ENCODE peak calls at places on chromosomes 6 and 20, in nine cellular contexts. R is tibial artery; I is CD8-positive, alpha-beta T cell; U is body of pancreas; W is fibroblast of lung; E is left lung; D is dorsolateral prefrontal cortex; C is iPS DF 6.9; T is psoas muscle. N is an unnamed sample.

GRCh38 chr6:52937908-52938307 is 28.4 kb upstream of the GSTA3 start:
- DNase-seq in W (peak), D (no peak), I (no peak), E (no peak), C (no peak), U (no peak), T (no peak), R (no peak), N (no peak)

GRCh38 chr20:32444474-32445220 is 86.5 kb downstream of the ASXL1 start:
- DNase-seq in C (no peak), D (no peak), I (no peak), U (no peak), E (no peak), W (no peak), R (no peak), T (no peak), N (no peak)

GRCh38 chr6:10586302-10586701 is 65.2 kb downstream of the GCNT2 start:
- DNase-seq in U (no peak), I (no peak), R (no peak), C (no peak), W (peak), E (no peak), D (no peak), T (no peak), N (no peak)

GRCh38 chr6:141618180-141618581 is 514.5 kb upstream of the GJE1 start:
- DNase-seq in T (no peak), U (no peak), D (no peak), W (no peak), R (no peak), I (no peak), C (no peak), E (no peak), N (no peak)

GRCh38 chr6:126803769-126804168 is 314.7 kb upstream of the RSPO3 start:
- DNase-seq in T (no peak), C (no peak), I (no peak), W (no peak), R (no peak), U (no peak), D (no peak), E (no peak), N (no peak)

GRCh38 chr6:143872211-143872610 is 7.9 kb downstream of the ZC2HC1B start:
- DNase-seq in C (no peak), R (no peak), I (no peak), E (no peak), D (no peak), W (no peak), T (no peak), U (no peak), N (no peak)

GRCh38 chr6:96832780-96833179 is 4.5 kb downstream of the GPR63 start:
- DNase-seq in D (no peak), R (no peak), E (no peak), T (no peak), I (no peak), U (no peak), C (no peak), W (no peak), N (no peak)

GRCh38 chr20:50982372-50982771 is 23.8 kb downstream of the MOCS3 start:
- DNase-seq in C (no peak), E (no peak), W (peak), T (no peak), D (no peak), U (no peak), R (no peak), I (no peak), N (no peak)

GRCh38 chr6:143400258-143401059 is 50.0 kb downstream of the ADAT2 start:
- DNase-seq in T (no peak), D (no peak), C (no peak), I (no peak), W (peak), E (peak), U (no peak), R (peak), N (no peak)

GRCh38 chr6:148069256-148069655 is 273.4 kb upstream of the SASH1 start:
- DNase-seq in C (no peak), W (peak), I (no peak), E (no peak), T (no peak), D (no peak), U (no peak), R (no peak), N (no peak)

GRCh38 chr20:48003021-48003420 is 217.7 kb upstream of the SULF2 start:
- DNase-seq in I (no peak), T (no peak), W (no peak), U (no peak), D (no peak), R (no peak), E (no peak), C (no peak), N (no peak)

GRCh38 chr6:37551867-37552266 is 52.2 kb upstream of the CCDC167 start:
- DNase-seq in R (no peak), C (no peak), E (no peak), I (no peak), T (no peak), U (no peak), W (no peak), D (no peak), N (no peak)

GRCh38 chr6:36128793-36129192 is 1.5 kb upstream of the MAPK13 start:
- DNase-seq in U (no peak), I (no peak), T (no peak), C (no peak), D (no peak), E (no peak), W (no peak), R (peak), N (no peak)

GRCh38 chr6:15628499-15629131 is 34.2 kb downstream of the DTNBP1 start:
- DNase-seq in D (no peak), W (peak), E (no peak), I (no peak), U (no peak), R (no peak), C (no peak), T (no peak), N (no peak)

GRCh38 chr6:169292340-169293124 is 38.9 kb upstream of the THBS2 start:
- DNase-seq in W (peak), C (no peak), D (no peak), I (no peak), T (peak), E (no peak), U (no peak), R (no peak), N (no peak)

GRCh38 chr6:9717568-9717967 is 697.3 kb downstream of the TFAP2A start:
- DNase-seq in W (no peak), I (no peak), C (no peak), T (no peak), E (no peak), D (no peak), R (no peak), U (no peak), N (no peak)

GRCh38 chr6:149938571-149939462 is 3.0 kb upstream of the ULBP2 start:
- DNase-seq in R (peak), U (no peak), W (peak), I (no peak), E (no peak), D (no peak), T (no peak), C (no peak), N (no peak)

GRCh38 chr20:2606507-2607006 is 45.9 kb upstream of the NOP56 start:
- DNase-seq in C (no peak), D (no peak), R (no peak), T (no peak), I (no peak), E (no peak), W (no peak), U (no peak), N (no peak)

GRCh38 chr6:33279971-33280511 is 3.1 kb downstream of the B3GALT4 start:
- DNase-seq in C (no peak), D (no peak), W (peak), E (no peak), T (no peak), R (no peak), I (no peak), U (no peak), N (no peak)

GRCh38 chr20:53547664-53548239 is 45.9 kb downstream of the ZNF217 start:
- DNase-seq in R (no peak), D (no peak), C (peak), E (no peak), T (no peak), U (peak), W (peak), I (no peak), N (peak)

GRCh38 chr6:156988276-156989158 is 211.3 kb downstream of the ARID1B start:
- DNase-seq in R (no peak), U (no peak), T (no peak), I (no peak), W (peak), E (no peak), C (no peak), D (no peak), N (peak)

GRCh38 chr6:5517781-5518180 is 256.5 kb downstream of the FARS2 start:
- DNase-seq in T (no peak), E (no peak), R (no peak), U (no peak), W (no peak), I (no peak), D (no peak), C (no peak), N (no peak)

GRCh38 chr6:41650120-41650519 is 11.9 kb downstream of the MDFI start:
- DNase-seq in W (no peak), E (no peak), I (no peak), C (no peak), R (peak), D (no peak), U (no peak), T (no peak), N (no peak)

GRCh38 chr6:1624071-1624847 is 14.5 kb downstream of the FOXC1 start:
- DNase-seq in W (no peak), D (no peak), I (no peak), R (peak), T (peak), E (peak), U (no peak), C (no peak), N (no peak)

GRCh38 chr20:35144694-35145093 is 2.4 kb downstream of the EDEM2 start:
- DNase-seq in I (no peak), T (no peak), C (no peak), U (no peak), E (no peak), W (no peak), R (no peak), D (no peak), N (no peak)

GRCh38 chr6:30685157-30685976 is 1.1 kb downstream of the PPP1R18 start:
- DNase-seq in D (no peak), I (no peak), T (no peak), E (no peak), W (no peak), C (no peak), R (peak), U (no peak), N (no peak)

GRCh38 chr20:3687655-3688054 is 5.8 kb upstream of the ADAM33 start:
- DNase-seq in U (no peak), D (no peak), W (peak), I (no peak), R (no peak), T (no peak), C (no peak), E (no peak), N (no peak)

GRCh38 chr6:157381631-157382621 is 936 bp downstream of the ZDHHC14 start:
- DNase-seq in D (peak), E (peak), I (no peak), R (peak), C (no peak), W (peak), T (peak), U (peak), N (no peak)

GRCh38 chr6:167426620-167427019 is 101.7 kb downstream of the TTLL2 start:
- DNase-seq in E (no peak), I (no peak), U (no peak), C (no peak), T (no peak), R (no peak), W (no peak), D (no peak), N (no peak)

GRCh38 chr6:169791721-169792131 is 40.3 kb downstream of the ERMARD start:
- DNase-seq in W (peak), T (no peak), U (no peak), C (no peak), D (no peak), E (no peak), I (no peak), R (peak), N (no peak)

GRCh38 chr6:137894779-137895385 is 27.8 kb downstream of the TNFAIP3 start:
- DNase-seq in D (no peak), C (no peak), W (peak), T (no peak), R (no peak), E (no peak), I (no peak), U (no peak), N (no peak)

GRCh38 chr20:14536738-14537137 is 199.3 kb upstream of the FLRT3 start:
- DNase-seq in U (no peak), D (no peak), R (no peak), W (no peak), E (no peak), I (no peak), T (no peak), C (no peak), N (no peak)

GRCh38 chr20:9769954-9770353 is 68.9 kb downstream of the PAK5 start:
- DNase-seq in T (no peak), U (no peak), C (no peak), W (no peak), D (no peak), E (no peak), I (no peak), R (no peak), N (no peak)

GRCh38 chr20:25623225-25623735 is 534 bp downstream of the NANP start:
- DNase-seq in R (peak), T (peak), U (peak), I (no peak), D (no peak), W (peak), C (no peak), E (peak), N (no peak)

GRCh38 chr6:15274696-15275387 is 29.0 kb downstream of the JARID2 start:
- DNase-seq in C (no peak), U (no peak), D (no peak), E (no peak), I (no peak), W (peak), R (no peak), T (no peak), N (no peak)

GRCh38 chr6:63347599-63347998 is 27.8 kb upstream of the LGSN start:
- DNase-seq in W (peak), R (no peak), I (no peak), C (no peak), U (no peak), T (no peak), E (no peak), D (no peak), N (no peak)

GRCh38 chr6:109791301-109791700 is 100.2 kb downstream of the FIG4 start:
- DNase-seq in W (peak), D (no peak), R (no peak), T (no peak), E (no peak), C (no peak), U (no peak), I (no peak), N (no peak)

GRCh38 chr6:158016571-158017383 is 35.1 kb downstream of the SYNJ2 start:
- DNase-seq in W (peak), D (no peak), I (no peak), E (peak), R (peak), U (no peak), T (peak), C (no peak), N (no peak)

GRCh38 chr20:17990278-17990972 is 21.6 kb downstream of the MGME1 start:
- DNase-seq in D (no peak), I (no peak), T (no peak), C (no peak), E (no peak), U (no peak), W (no peak), R (no peak), N (no peak)

GRCh38 chr6:32191696-32192607 is 491 bp downstream of the GPSM3 start:
- DNase-seq in D (no peak), R (peak), E (no peak), W (no peak), C (no peak), T (no peak), I (no peak), U (no peak), N (no peak)
- H3K4me3 ChIP-seq in D (peak), R (peak), E (peak), W (no peak), C (no peak), T (peak), I (peak), U (no peak), N (no peak)

GRCh38 chr20:62689861-62690644 is 18.6 kb upstream of the NTSR1 start:
- DNase-seq in R (no peak), C (no peak), D (no peak), W (no peak), T (no peak), U (no peak), E (no peak), I (no peak), N (no peak)
- H3K4me3 ChIP-seq in R (no peak), C (no peak), D (no peak), W (no peak), T (no peak), U (no peak), E (no peak), I (no peak), N (no peak)

GRCh38 chr6:135346747-135347146 is 150.8 kb downstream of the AHI1 start:
- DNase-seq in C (no peak), U (no peak), R (no peak), D (no peak), T (no peak), I (no peak), W (peak), E (no peak), N (no peak)

GRCh38 chr6:135347887-135348286 is 149.7 kb downstream of the AHI1 start:
- DNase-seq in E (no peak), U (no peak), I (no peak), R (no peak), D (no peak), C (no peak), T (no peak), W (no peak), N (no peak)

GRCh38 chr6:135344526-135344925 is 153.0 kb downstream of the AHI1 start:
- DNase-seq in C (no peak), D (no peak), W (no peak), R (no peak), I (no peak), E (no peak), U (no peak), T (no peak), N (no peak)
- H3K4me3 ChIP-seq in C (no peak), D (no peak), W (no peak), R (no peak), I (no peak), E (no peak), U (no peak), T (no peak), N (no peak)

DNA sequence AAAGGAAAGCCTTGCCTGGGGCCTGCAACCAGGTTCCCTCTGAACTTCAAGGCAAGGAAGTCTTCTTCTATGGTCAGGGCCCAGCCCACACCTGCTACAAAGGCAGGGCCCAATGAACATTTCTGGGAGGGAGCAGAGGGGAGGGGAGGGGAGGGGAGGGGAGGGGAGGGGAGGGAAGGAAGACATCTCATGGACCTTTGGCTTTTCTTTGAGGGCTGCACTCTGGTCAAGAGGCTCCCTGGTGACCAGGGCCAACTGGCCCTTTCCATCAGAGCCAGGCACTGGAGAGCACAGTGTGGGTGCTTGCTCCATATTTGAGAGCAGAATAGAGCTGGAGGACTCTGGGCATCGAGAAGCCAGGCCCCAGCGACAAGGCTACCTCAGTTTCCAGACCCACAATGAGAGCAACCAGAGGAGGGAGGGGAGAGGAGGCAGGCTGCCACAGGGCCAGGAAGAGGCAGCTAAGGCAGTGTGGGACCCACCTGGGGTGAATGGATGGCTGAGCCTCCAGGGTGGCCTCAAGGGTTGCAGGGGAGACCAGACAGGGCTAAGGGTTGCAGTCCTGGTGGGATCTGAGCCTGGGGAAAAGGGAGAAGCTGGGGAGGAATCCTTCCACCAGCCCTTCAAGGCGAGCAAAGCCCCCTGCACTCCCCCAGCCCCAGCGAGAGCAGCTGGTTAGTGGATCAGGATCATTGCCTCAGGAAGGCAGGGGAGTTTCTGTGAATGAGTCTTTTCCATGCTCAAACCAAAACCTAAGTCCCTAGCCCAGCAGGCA is 84.8 kb downstream of the MRPL14 start:
- DNase-seq in D (no peak), T (peak), E (no peak), U (no peak), C (no peak), R (no peak), W (no peak), I (no peak), N (no peak)
- H3K4me3 ChIP-seq in D (no peak), T (no peak), E (no peak), U (no peak), C (no peak), R (no peak), W (no peak), I (no peak), N (no peak)

GRCh38 chr6:45591816-45592359 is 214.2 kb upstream of the SUPT3H start:
- DNase-seq in R (no peak), T (no peak), U (no peak), W (no peak), E (no peak), C (no peak), D (no peak), I (no peak), N (no peak)

GRCh38 chr6:45590225-45590624 is 212.5 kb upstream of the SUPT3H start:
- DNase-seq in R (no peak), U (no peak), T (no peak), D (no peak), W (peak), I (no peak), C (no peak), E (no peak), N (no peak)

GRCh38 chr6:45590751-45591184 is 213.0 kb upstream of the SUPT3H start:
- DNase-seq in T (no peak), U (no peak), R (no peak), W (peak), D (no peak), E (peak), I (no peak), C (no peak), N (no peak)

GRCh38 chr6:45592991-45593390 is 215.3 kb upstream of the SUPT3H start:
- DNase-seq in T (no peak), E (no peak), C (no peak), D (no peak), R (no peak), W (peak), I (no peak), U (no peak), N (no peak)

DNA sequence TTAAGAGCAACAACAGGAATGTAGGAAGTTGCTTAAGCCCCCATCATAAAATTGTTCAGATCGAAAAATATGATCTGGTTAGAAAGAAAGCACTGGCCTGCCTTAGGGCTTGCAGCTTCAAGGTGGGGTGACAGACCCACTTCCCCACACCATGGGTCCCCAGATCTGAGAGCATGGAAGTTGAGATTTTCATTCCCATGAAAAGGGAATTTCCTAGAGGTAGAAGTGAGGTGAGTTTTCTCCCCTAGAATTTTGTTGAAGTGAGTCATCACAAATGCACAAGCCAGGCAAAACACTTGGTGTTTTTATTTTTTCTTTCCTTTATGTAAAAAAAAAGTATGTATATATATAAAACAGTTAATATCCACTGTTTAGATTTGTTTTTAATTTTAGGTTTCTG is 213.6 kb upstream of the SUPT3H start:
- DNase-seq in R (no peak), E (no peak), C (no peak), D (no peak), U (no peak), I (no peak), T (no peak), W (peak), N (no peak)
- H3K4me3 ChIP-seq in R (no peak), E (no peak), C (no peak), D (no peak), U (no peak), I (no peak), T (no peak), W (no peak), N (no peak)

DNA sequence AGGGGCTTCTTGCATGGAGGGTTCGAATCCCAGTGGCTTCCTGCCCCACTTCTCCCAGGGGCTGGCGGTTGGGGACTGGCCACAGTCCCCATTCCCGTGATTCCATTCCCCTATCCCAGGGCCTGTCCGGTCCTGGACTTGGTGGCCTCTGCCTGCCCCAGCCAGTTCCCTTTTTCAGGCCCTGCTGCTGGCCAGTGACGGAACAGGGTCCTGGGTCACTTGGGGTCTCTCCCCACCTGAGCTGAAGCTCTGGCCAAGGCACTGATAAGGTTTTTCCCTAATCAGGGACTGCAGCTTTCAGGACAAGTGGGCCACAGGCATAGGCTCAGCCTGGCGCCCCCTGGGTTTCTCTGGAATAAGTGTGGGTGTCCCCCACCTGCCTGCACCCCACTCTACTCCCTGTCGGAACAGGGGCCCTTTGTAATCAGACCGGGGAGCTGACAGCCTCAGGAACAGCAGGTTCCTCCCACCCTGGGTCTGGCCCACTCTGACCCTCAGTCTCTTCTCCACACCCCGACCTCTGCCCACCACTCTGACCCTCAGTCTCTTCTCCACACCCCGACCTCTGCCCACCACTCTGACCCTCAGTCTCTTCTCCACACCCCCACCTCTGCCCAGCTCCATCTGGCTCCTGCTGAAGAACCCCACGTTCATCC is 22.1 kb downstream of the SLCO4A1 start:
- DNase-seq in W (no peak), C (no peak), E (no peak), T (no peak), I (no peak), D (no peak), U (no peak), R (no peak), N (no peak)
- H3K4me3 ChIP-seq in W (no peak), C (no peak), E (no peak), T (no peak), I (no peak), D (no peak), U (no peak), R (no peak), N (no peak)